ENCODE peak calls at places on chromosome 6, in nine cellular contexts. L is activated CD4-positive, alpha-beta memory T cell treated with anti-CD3 and anti-CD28 coated beads for 36 hours; Z is naive B cell; W is NCI-H1105; Q is psoas muscle; B is T follicular helper cell; F is neuronal stem cell; G is HS-5; I is thyroid gland. V is an unnamed sample.

GRCh38 chr6:1485678-1486077 is 96.3 kb downstream of the FOXF2 start:
- DNase-seq in L (no peak), Z (no peak), W (no peak), Q (no peak), B (no peak), F (no peak), G (peak; percentile 82), I (no peak), V (no peak)

GRCh38 chr6:138605958-138606357 is 106.7 kb upstream of the NHSL1 start:
- DNase-seq in L (no peak), Z (no peak), W (no peak), Q (no peak), B (no peak), F (no peak), G (no peak), I (no peak), V (no peak)

GRCh38 chr6:79307321-79308036 is 73.0 kb upstream of the HMGN3 start:
- DNase-seq in L (no peak), Z (no peak), W (no peak), Q (no peak), B (no peak), F (no peak), G (peak; percentile 19), I (no peak), V (no peak)

GRCh38 chr6:38239719-38240451 is 399.8 kb downstream of the BTBD9 start:
- DNase-seq in L (no peak), Z (no peak), W (no peak), Q (no peak), B (no peak), F (no peak), G (peak; percentile 58), I (no peak), V (peak; percentile 21)

GRCh38 chr6:28490191-28490890 is 25.3 kb downstream of the GPX6 start:
- DNase-seq in L (peak; percentile 23), Z (no peak), W (no peak), Q (no peak), B (no peak), F (no peak), G (no peak), I (no peak), V (no peak)

GRCh38 chr6:73418081-73418741 is 23.6 kb downstream of the DDX43 start:
- DNase-seq in L (no peak), Z (no peak), W (no peak), Q (no peak), B (no peak), F (no peak), G (no peak), I (no peak), V (peak; percentile 19)

GRCh38 chr6:43334466-43335095 is 26.0 kb upstream of the CRIP3 start:
- DNase-seq in L (no peak), Z (no peak), W (peak; percentile 19), Q (no peak), B (no peak), F (peak; percentile 38), G (peak; percentile 25), I (no peak), V (peak; percentile 38)

GRCh38 chr6:170459451-170459850 is 93.7 kb downstream of the PSMB1 start:
- DNase-seq in L (peak; percentile 56), Z (no peak), W (no peak), Q (peak; percentile 57), B (no peak), F (no peak), G (peak; percentile 26), I (no peak), V (no peak)

GRCh38 chr6:89518352-89519055 is 85.6 kb downstream of the ANKRD6 start:
- DNase-seq in L (no peak), Z (no peak), W (no peak), Q (no peak), B (no peak), F (no peak), G (no peak), I (no peak), V (peak; percentile 35)

V was measured in SJCRH30.